ENCODE peak calls at places on chromosomes 3 and 15, in six cellular contexts. R is fibroblast of pulmonary artery, C is hepatocyte, W is MM.1S, L is body of pancreas, Y is Calu3. Q is an unnamed sample.
A peak's percentile ranks its signal among the peaks of the same experiment; 100 is the strongest.

GRCh38 chr15:88440021-88440420 is 27.2 kb downstream of the MRPL46 start:
- DNase-seq in L (no peak), C (no peak), W (no peak), R (peak; percentile 48), Y (peak; percentile 8), Q (no peak)

GRCh38 chr3:179174898-179175297 is 26.7 kb downstream of the PIK3CA start:
- DNase-seq in L (no peak), Y (no peak), W (peak; percentile 24), R (no peak), C (no peak), Q (no peak)

GRCh38 chr3:181896605-181897004 is 184.9 kb downstream of the SOX2 start:
- DNase-seq in Y (no peak), C (no peak), R (no peak), W (no peak), L (no peak), Q (no peak)

GRCh38 chr3:58203541-58203940 is 7.2 kb downstream of the DNASE1L3 start:
- DNase-seq in W (no peak), R (no peak), Y (no peak), L (no peak), C (no peak), Q (no peak)

GRCh38 chr3:78785004-78785403 is 982.8 kb downstream of the ROBO1 start:
- DNase-seq in R (no peak), L (no peak), W (no peak), Y (no peak), C (no peak), Q (no peak)

GRCh38 chr3:172708905-172709775 is 1.7 kb downstream of the NCEH1 start:
- DNase-seq in C (peak; percentile 21), L (no peak), R (peak; percentile 40), Y (peak; percentile 40), W (no peak), Q (no peak)

GRCh38 chr15:52008698-52009434 is 10.2 kb upstream of the MAPK6 start:
- DNase-seq in R (no peak), W (no peak), L (no peak), Y (no peak), C (no peak), Q (no peak)

GRCh38 chr3:13890377-13891016 is 10.6 kb upstream of the WNT7A start:
- DNase-seq in R (no peak), Y (no peak), C (no peak), L (peak; percentile 21), W (no peak), Q (peak; percentile 62)

GRCh38 chr15:75891895-75892294 is 11.8 kb upstream of the FBXO22 start:
- DNase-seq in R (peak; percentile 90), Y (no peak), C (peak; percentile 45), W (no peak), L (no peak), Q (no peak)

GRCh38 chr15:100910119-100910518 is 9.0 kb upstream of the LRRK1 start:
- DNase-seq in C (no peak), W (no peak), R (no peak), Y (no peak), L (no peak), Q (no peak)

GRCh38 chr3:107664614-107665013 is 141.9 kb downstream of the BBX start:
- DNase-seq in L (no peak), Y (no peak), W (no peak), R (peak; percentile 35), C (no peak), Q (no peak)

GRCh38 chr3:188299068-188299467 is 145.1 kb downstream of the LPP start:
- DNase-seq in W (no peak), C (no peak), Y (peak; percentile 59), R (no peak), L (no peak), Q (no peak)

GRCh38 chr15:32936283-32936918 is 218.6 kb downstream of the GREM1 start:
- DNase-seq in R (peak; percentile 86), C (peak; percentile 35), Y (no peak), L (no peak), W (no peak), Q (no peak)

GRCh38 chr15:63509933-63510547 is 5.6 kb downstream of the USP3 start:
- DNase-seq in C (no peak), R (peak; percentile 61), W (no peak), L (no peak), Y (no peak), Q (no peak)

GRCh38 chr15:40108855-40109735 is at the start of gene BMF:
- DNase-seq in W (peak; percentile 99), L (peak; percentile 100), Y (peak; percentile 96), C (peak; percentile 100), R (peak; percentile 100), Q (peak; percentile 100)
- TF ChIP-seq CTCF in W (peak; percentile 22), L (peak; percentile 59), Y (no peak), C (peak; percentile 43), R (peak; percentile 33), Q (peak; percentile 58)

GRCh38 chr3:160999268-160999667 is 105.9 kb downstream of the B3GALNT1 start:
- DNase-seq in C (no peak), Y (peak; percentile 70), W (no peak), R (no peak), L (peak; percentile 28), Q (no peak)
- TF ChIP-seq CTCF in C (no peak), Y (peak; percentile 64), W (no peak), R (no peak), L (no peak), Q (no peak)

GRCh38 chr3:50202353-50203112 is 2.5 kb upstream of the SLC38A3 start:
- DNase-seq in Y (no peak), C (no peak), W (no peak), R (no peak), L (no peak), Q (no peak)

GRCh38 chr3:50204804-50205718 is at the start of gene SLC38A3:
- DNase-seq in L (peak; percentile 79), Y (peak; percentile 31), W (no peak), C (peak; percentile 72), R (no peak), Q (no peak)

GRCh38 chr3:50204052-50204803 is 843 bp upstream of the SLC38A3 start:
- DNase-seq in Y (no peak), R (no peak), L (no peak), W (no peak), C (no peak), Q (no peak)

GRCh38 chr3:50203113-50203852 is 1.8 kb upstream of the SLC38A3 start:
- DNase-seq in Y (no peak), R (no peak), L (peak; percentile 97), C (no peak), W (no peak), Q (no peak)

DNA sequence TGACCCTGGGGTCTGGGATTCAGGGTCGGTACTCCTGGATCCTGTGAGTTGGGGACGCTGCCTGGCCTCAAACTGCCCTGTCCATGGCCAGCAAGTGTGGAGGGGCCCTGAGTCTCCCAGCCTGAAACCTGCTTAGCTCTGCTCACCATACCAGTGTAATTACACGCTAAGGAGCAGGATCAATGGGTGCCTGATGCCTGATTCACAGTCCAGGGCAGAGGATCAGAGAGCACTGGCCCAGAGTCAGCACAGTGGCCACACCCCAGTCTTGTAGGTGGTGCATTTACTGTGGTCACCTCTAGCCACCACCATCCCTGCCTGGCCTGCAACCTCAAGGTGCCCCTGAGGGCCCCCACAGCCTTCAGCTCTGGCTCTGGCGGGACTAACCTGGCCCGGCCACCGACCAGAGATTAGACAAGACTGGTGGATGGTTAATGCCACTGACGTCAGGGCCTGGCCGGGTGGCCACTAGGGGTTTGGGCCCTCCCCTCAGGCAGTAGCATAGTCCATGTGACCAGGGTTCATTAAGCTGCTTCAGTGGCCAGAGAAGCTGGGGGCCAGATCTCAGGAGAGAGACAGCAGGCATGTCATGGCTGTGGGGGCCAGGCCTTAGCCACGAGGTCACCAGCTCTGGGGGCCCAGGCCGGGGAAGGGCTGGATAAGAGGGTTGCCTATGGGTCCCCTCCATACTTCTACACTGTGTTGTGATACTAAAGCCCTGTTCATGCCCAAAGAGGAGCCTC is 3.3 kb upstream of the SLC38A3 start:
- DNase-seq in R (no peak), W (no peak), C (peak; percentile 40), Y (no peak), L (peak; percentile 73), Q (no peak)
- TF ChIP-seq CTCF in R (no peak), W (no peak), C (no peak), Y (no peak), L (peak; percentile 26), Q (no peak)

DNA sequence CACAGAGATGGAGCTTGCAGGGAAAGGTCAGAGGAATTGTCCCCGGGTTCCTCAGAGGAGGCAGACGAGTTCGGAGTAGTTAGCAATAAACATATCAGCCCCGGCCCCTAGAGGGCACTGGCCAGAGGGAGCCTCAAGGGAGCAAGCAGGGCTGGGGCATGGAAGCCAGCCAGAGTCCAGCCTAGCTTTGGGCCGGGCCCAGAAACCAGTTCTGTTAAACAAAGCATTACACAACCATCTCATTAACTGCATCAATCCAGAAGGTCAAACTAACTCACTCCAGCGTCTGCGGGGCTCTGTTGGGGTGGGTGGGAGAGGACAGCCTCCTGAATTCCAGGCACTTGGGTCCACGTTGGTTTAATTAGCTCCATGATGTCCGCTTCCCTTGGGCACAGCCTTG is 41.0 kb upstream of the IREB2 start:
- DNase-seq in W (no peak), L (peak; percentile 78), Y (peak; percentile 52), R (peak; percentile 38), C (peak; percentile 58), Q (no peak)
- TF ChIP-seq CTCF in W (peak; percentile 10), L (peak; percentile 56), Y (peak; percentile 17), R (peak; percentile 26), C (peak; percentile 39), Q (peak; percentile 29)

DNA sequence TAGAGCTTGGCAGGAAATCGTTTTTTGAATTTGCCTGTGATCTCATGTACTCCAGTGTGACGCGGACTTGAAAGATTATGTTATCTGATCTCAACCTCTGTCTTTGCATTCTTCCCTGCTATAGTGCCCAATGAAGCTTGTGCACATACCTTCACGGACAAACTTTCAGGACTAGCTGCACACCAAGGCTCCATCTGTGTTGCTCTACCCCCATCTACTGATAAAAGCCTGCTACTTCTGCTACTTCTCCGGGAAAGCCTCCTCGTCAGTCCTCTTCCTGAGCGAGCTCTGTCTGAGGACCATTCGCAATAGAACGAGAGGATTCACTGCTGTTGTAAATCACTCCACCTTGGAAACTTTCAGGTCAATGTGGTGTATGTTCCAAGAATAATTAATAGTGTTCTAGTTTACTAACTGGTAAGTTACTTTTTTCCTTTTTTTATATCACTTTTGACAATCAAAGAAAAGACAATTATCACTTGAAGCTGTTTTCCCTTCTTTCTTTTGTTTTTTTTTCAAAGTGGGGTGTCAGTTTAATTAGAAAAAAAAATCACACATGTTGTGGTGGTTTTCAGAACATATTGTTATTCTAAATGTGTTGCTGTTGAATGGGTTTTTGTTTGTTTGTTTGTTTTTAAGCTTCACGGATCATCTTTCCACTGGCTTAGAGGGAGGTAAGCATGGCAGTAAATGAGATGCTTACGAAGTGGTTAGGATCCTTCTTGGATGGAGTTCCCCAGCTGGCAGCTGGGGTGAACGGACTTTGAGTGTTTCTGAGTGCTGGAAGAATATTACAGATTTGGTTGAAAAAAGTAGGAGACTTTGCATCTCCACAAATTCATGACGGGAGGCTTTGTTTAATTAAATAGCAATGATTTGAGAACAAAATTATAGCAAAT is 217.7 kb downstream of the ARRDC4 start:
- DNase-seq in R (peak; percentile 45), W (peak; percentile 54), Y (peak; percentile 68), L (peak; percentile 29), C (peak; percentile 87), Q (no peak)
- TF ChIP-seq CTCF in R (peak; percentile 45), W (peak; percentile 67), Y (peak; percentile 32), L (peak; percentile 82), C (peak; percentile 88), Q (peak; percentile 93)

DNA sequence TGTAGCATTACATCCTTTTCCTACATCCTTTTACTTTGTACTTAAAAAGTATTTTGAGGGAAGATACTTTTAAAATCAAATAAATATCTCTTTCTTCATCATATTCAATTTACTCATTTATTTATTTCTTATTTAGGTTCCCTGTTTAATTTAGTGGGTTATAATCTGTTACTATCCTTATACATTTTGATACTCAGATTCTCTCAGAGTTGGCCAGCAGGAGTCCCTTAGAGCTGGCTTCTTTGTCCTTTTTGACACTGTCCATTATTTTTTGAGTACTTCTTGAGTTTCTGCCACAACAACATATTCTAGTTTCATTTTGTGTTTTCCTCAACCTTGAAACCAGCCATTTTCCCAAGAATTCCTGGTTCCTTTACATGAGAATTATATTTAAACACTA is 111.6 kb upstream of the DCBLD2 start:
- DNase-seq in L (no peak), C (no peak), R (no peak), W (no peak), Y (no peak), Q (no peak)
- TF ChIP-seq CTCF in L (no peak), C (no peak), R (peak; percentile 16), W (no peak), Y (no peak), Q (peak; percentile 40)